ENCODE peak calls at places on chromosomes 11 and 22, in four cellular contexts. D is GM12878, P is WTC11, W is HepG2. V is an unnamed sample.

GRCh38 chr22:21025763-21026755 is 6.3 kb downstream of the SLC7A4 start:
- DNase-seq in D (no peak), W (no peak), P (no peak), V (peak; percentile 63)

GRCh38 chr11:30741039-30741550 is 154.9 kb upstream of the MPPED2 start:
- DNase-seq in D (no peak), P (no peak), W (peak; percentile 13), V (no peak)

GRCh38 chr11:37812281-37812880 is 1214.3 kb upstream of the RAG2 start:
- DNase-seq in P (no peak), W (no peak), D (no peak), V (no peak)

GRCh38 chr11:118084247-118084646 is 2.5 kb downstream of the SMIM35 start:
- DNase-seq in P (no peak), W (peak; percentile 32), D (peak; percentile 4), V (no peak)

GRCh38 chr11:94128746-94129504 is at the start of gene PANX1:
- DNase-seq in D (no peak), P (peak; percentile 75), W (peak; percentile 76), V (peak; percentile 80)

GRCh38 chr11:46001427-46002049 is 79.1 kb downstream of the LARGE2 start:
- DNase-seq in W (no peak), D (no peak), P (no peak), V (no peak)

GRCh38 chr11:74370122-74370521 is 28.1 kb downstream of the PGM2L1 start:
- DNase-seq in W (no peak), D (no peak), P (no peak), V (no peak)

GRCh38 chr22:21942407-21942895 is 10.2 kb downstream of the PPM1F start:
- DNase-seq in P (no peak), D (no peak), W (no peak), V (no peak)

GRCh38 chr11:57798905-57799559 is 37.4 kb downstream of the CTNND1 start:
- DNase-seq in P (no peak), W (peak; percentile 69), D (no peak), V (peak; percentile 59)

GRCh38 chr22:26586556-26587325 is 3.2 kb downstream of the TPST2 start:
- DNase-seq in W (no peak), P (no peak), D (no peak), V (peak; percentile 79)

GRCh38 chr22:20420157-20420842 is 17.3 kb downstream of the SCARF2 start:
- DNase-seq in W (no peak), D (no peak), P (no peak), V (no peak)

GRCh38 chr22:48729499-48730171 is 1098.0 kb downstream of the BRD1 start:
- DNase-seq in W (no peak), P (no peak), D (no peak), V (no peak)

GRCh38 chr22:17164392-17165024 is 5.4 kb upstream of the HDHD5 start:
- DNase-seq in P (peak; percentile 21), W (no peak), D (no peak), V (peak; percentile 46)

GRCh38 chr11:85088286-85088685 is 538.9 kb downstream of the DLG2 start:
- DNase-seq in P (no peak), W (no peak), D (no peak), V (no peak)

GRCh38 chr11:109390752-109391151 is 31.2 kb upstream of the C11orf87 start:
- DNase-seq in W (no peak), D (no peak), P (no peak), V (no peak)

GRCh38 chr22:35785181-35785923 is 67.7 kb downstream of the APOL5 start:
- DNase-seq in P (no peak), W (no peak), D (no peak), V (no peak)

GRCh38 chr11:4180441-4181183 is 86.0 kb downstream of the RRM1 start:
- DNase-seq in P (no peak), D (no peak), W (no peak), V (no peak)

GRCh38 chr11:48031602-48032001 is 51.2 kb downstream of the PTPRJ start:
- DNase-seq in D (no peak), P (no peak), W (no peak), V (no peak)

GRCh38 chr22:26320469-26320868 is 108.6 kb upstream of the ASPHD2 start:
- DNase-seq in W (no peak), D (no peak), P (no peak), V (no peak)

GRCh38 chr11:12269104-12269441 is 108.3 kb upstream of the PARVA start:
- DNase-seq in W (no peak), P (no peak), D (no peak), V (no peak)

GRCh38 chr11:7964873-7965272 is 374 bp downstream of the NLRP10 start:
- DNase-seq in W (no peak), P (no peak), D (no peak), V (no peak)

GRCh38 chr11:576791-577610 is 731 bp downstream of the PHRF1 start:
- DNase-seq in W (no peak), P (no peak), D (no peak), V (peak; percentile 49)

GRCh38 chr11:1939006-1939626 is 8.0 kb upstream of the MRPL23 start:
- DNase-seq in W (no peak), D (no peak), P (no peak), V (no peak)

DNA sequence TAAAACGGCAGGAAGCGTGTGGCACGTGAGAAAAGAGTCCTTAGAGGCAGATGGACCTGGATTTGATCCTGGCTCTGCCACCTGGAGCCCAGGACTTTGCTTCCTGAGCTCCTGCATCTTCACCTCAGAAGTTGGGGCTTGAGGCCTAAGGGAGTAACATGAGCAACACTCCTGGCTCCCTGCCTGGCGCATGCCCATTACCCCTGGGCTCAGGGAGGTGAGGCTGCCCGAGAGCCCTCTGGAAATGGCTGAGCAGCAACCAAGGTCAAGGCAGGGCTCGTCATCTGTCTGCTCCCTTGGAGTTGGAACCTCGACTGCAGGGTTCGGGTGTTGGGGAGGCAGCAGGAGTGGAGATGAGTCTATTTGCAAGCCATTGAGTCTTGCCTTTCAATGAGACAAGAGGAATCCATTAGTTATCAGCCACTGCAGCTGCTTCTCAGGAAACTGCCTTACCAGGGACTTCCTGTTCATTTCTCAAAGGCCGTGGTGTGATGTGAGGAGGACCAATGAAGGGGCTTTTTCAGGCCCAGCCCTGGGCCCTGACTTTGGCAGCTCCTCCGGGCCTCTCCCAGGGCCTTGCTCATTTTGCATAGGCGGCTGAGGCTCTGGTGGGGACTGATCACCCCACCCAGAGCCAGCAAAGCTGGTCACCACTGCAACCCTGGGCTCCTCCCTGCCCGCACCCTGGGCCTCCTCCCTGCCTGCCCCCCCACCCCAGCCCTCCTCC is 6.3 kb downstream of the FADS2 start:
- DNase-seq in W (no peak), P (peak; percentile 49), D (peak; percentile 87), V (peak; percentile 94)
- TF ChIP-seq NR2C2 in W (no peak), P (no peak), D (no peak), V (no peak)

DNA sequence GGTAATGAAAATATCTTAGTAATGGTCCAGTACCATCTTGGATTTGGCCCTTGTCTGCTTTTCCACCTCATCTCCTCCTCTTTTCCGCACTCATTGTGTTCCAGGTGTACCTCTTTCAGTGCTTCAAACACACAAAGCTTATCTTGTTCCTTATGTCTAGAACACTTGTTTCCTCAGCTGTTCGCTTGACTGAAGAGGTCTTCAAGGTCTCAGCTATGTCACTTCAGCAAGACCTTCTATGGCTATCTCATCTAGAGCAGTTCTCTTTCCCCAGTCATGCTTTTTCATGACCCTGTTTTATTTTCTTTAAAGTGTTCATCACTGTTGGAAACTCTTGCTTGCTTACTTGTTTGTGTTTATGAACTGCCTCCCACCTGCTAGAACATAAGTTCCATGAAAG is 47.4 kb downstream of the UVRAG start:
- DNase-seq in P (no peak), D (no peak), W (no peak), V (no peak)
- TF ChIP-seq MAX in P (no peak), D (no peak), W (no peak), V (no peak)

GRCh38 chr22:29300807-29301601 is 5.4 kb upstream of the GAS2L1 start:
- DNase-seq in W (no peak), D (no peak), P (no peak), V (no peak)

GRCh38 chr22:29300467-29300806 is 6.0 kb upstream of the GAS2L1 start:
- DNase-seq in D (no peak), W (no peak), P (no peak), V (no peak)

GRCh38 chr22:29301716-29302401 is 4.6 kb upstream of the GAS2L1 start:
- DNase-seq in D (no peak), P (no peak), W (no peak), V (no peak)

GRCh38 chr22:29298641-29299040 is 7.8 kb upstream of the GAS2L1 start:
- DNase-seq in P (no peak), W (no peak), D (no peak), V (no peak)

DNA sequence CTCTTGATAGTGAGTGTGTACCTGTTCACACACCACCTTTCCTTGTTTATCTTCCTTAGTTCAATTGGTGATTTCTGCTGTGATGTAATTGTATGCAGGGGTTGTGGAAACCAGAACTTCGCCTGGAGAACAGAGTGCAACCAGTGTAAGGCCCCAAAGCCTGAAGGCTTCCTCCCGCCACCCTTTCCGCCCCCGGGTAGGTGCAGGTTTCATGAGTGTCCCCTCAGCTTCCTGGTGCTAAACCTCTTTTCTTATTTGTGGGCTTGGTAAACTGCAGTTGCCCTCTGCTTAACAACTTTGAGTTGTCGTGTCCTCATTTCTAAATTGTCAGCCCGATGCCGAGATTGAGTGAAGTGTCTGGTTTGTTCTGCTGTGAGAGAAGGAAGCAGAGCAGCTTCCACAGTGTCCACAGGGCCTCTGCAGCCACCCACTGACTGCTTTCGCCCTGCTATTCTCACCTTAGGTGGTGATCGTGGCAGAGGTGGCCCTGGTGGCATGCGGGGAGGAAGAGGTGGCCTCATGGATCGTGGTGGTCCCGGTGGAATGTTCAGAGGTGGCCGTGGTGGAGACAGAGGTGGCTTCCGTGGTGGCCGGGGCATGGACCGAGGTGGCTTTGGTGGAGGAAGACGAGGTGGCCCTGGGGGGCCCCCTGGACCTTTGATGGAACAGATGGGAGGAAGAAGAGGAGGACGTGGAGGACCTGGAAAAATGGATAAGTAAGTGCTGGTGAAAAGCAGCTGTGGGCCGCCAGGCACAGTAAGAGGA is 7.1 kb upstream of the GAS2L1 start:
- DNase-seq in D (no peak), P (no peak), W (no peak), V (no peak)
- TF ChIP-seq NR2C2 in D (no peak), P (no peak), W (no peak), V (no peak)

GRCh38 chr11:68854273-68854958 is 12.7 kb upstream of the CPT1A start:
- DNase-seq in D (no peak), W (no peak), P (no peak), V (no peak)

GRCh38 chr11:68857037-68857586 is 15.4 kb upstream of the CPT1A start:
- DNase-seq in P (no peak), W (no peak), D (no peak), V (no peak)

GRCh38 chr11:68852628-68853027 is 10.9 kb upstream of the CPT1A start:
- DNase-seq in P (no peak), W (no peak), D (no peak), V (no peak)

GRCh38 chr11:68859123-68859522 is 17.4 kb upstream of the CPT1A start:
- DNase-seq in W (no peak), P (no peak), D (no peak), V (no peak)

DNA sequence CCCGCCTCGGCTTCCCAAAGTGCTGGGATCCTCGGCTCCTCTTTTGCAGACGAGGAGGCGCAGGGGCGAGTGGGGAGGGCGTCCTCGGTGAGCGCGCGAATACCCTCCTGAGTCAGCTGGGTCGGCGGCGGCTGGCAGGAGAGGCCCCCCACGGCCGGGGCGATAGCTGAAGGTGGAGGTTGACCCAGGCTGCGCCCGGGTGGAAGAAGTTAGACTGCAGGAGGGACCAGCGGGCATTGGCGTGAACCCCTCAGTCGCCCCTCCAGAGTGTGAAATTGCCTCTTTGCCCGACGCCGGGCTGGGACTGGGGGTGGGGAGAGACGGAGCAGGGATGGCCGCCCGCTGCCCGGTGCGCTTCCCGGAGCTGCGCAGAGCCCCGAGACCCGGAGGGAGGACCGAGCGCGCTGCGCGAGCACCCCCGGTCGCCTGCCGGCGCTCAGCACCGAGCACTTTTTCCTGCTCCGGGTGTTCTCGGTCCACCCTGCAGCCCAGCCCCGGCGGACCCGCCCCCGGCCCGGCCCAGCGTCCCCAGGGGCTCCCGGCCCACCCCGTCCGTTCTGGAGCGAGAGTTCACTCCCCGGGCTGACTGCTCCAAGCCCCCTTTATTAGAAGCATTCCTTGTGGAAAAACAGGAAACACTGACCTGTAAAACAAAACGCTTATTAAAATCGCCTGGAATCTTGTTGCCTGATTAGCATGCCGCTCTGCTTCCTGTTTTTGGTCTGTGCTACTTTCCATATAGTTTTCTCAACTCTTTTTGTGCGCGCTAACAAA is 13.7 kb upstream of the CPT1A start:
- DNase-seq in D (no peak), P (peak; percentile 51), W (no peak), V (no peak)
- TF ChIP-seq MAX in D (no peak), P (peak; percentile 38), W (no peak), V (no peak)